ENCODE peak calls at places on chromosomes 11 and 22, in seven cellular contexts. J is tibial nerve; S is effector memory CD4-positive, alpha-beta T cell; A is fibroblast of lung; M is CD8-positive, alpha-beta T cell; W is naive thymus-derived CD4-positive, alpha-beta T cell; L is HAP-1. I is an unnamed sample.

GRCh38 chr22:30488121-30488520 is 16.3 kb upstream of the SEC14L3 start:
- DNase-seq in J (no peak), S (no peak), A (no peak), M (no peak), W (no peak), L (no peak), I (no peak)

GRCh38 chr22:49362393-49362792 is 465.3 kb downstream of the BRD1 start:
- DNase-seq in J (no peak), S (no peak), A (no peak), M (no peak), W (no peak), L (no peak), I (no peak)

GRCh38 chr11:61969391-61969758 is 1.9 kb upstream of the FTH1 start:
- DNase-seq in J (no peak), S (no peak), A (no peak), M (no peak), W (no peak), L (no peak), I (no peak)

GRCh38 chr22:50601669-50602337 is 1.2 kb downstream of the MAPK8IP2 start:
- DNase-seq in J (no peak), S (no peak), A (no peak), M (peak; percentile 2), W (no peak), L (peak; percentile 4), I (no peak)

GRCh38 chr22:39947488-39948216 is 12.5 kb upstream of the TMA7B start:
- DNase-seq in J (no peak), S (no peak), A (no peak), M (no peak), W (no peak), L (no peak), I (no peak)

GRCh38 chr22:46052801-46053562 is 76.0 kb upstream of the WNT7B start:
- DNase-seq in J (peak; percentile 20), S (no peak), A (peak; percentile 51), M (no peak), W (no peak), L (no peak), I (no peak)

GRCh38 chr11:117731689-117732290 is 65.2 kb downstream of the DSCAML1 start:
- DNase-seq in J (no peak), S (no peak), A (no peak), M (no peak), W (no peak), L (no peak), I (no peak)

GRCh38 chr11:8271106-8271886 is 7.6 kb upstream of the LMO1 start:
- DNase-seq in J (no peak), S (no peak), A (no peak), M (no peak), W (no peak), L (no peak), I (no peak)

GRCh38 chr11:59560290-59560701 is 49.0 kb downstream of the OR4D9 start:
- DNase-seq in J (peak; percentile 51), S (peak; percentile 66), A (peak; percentile 76), M (peak; percentile 65), W (peak; percentile 81), L (peak; percentile 87), I (peak; percentile 86)

GRCh38 chr11:67486481-67487195 is 3.8 kb downstream of the AIP start:
- DNase-seq in J (no peak), S (no peak), A (no peak), M (peak; percentile 21), W (no peak), L (no peak), I (no peak)

GRCh38 chr22:45579806-45580702 is 77.4 kb downstream of the FBLN1 start:
- DNase-seq in J (no peak), S (no peak), A (no peak), M (no peak), W (no peak), L (no peak), I (no peak)

GRCh38 chr11:91800208-91800914 is 424.3 kb upstream of the FAT3 start:
- DNase-seq in J (no peak), S (no peak), A (no peak), M (no peak), W (no peak), L (no peak), I (no peak)

GRCh38 chr11:115501895-115502589 is 2.2 kb downstream of the CADM1 start:
- DNase-seq in J (no peak), S (no peak), A (peak; percentile 53), M (no peak), W (no peak), L (peak; percentile 18), I (no peak)

GRCh38 chr11:34972892-34973291 is 56.5 kb downstream of the PDHX start:
- DNase-seq in J (no peak), S (no peak), A (peak; percentile 76), M (no peak), W (no peak), L (no peak), I (no peak)

GRCh38 chr22:19995611-19996339 is 20.8 kb downstream of the ARVCF start:
- DNase-seq in J (no peak), S (no peak), A (peak; percentile 72), M (peak; percentile 3), W (no peak), L (no peak), I (no peak)

GRCh38 chr11:29159552-29160465 is 857.0 kb downstream of the KCNA4 start:
- DNase-seq in J (no peak), S (no peak), A (peak; percentile 68), M (no peak), W (no peak), L (peak; percentile 54), I (peak; percentile 42)

GRCh38 chr11:20342347-20343279 is 20.9 kb upstream of the HTATIP2 start:
- DNase-seq in J (no peak), S (no peak), A (no peak), M (no peak), W (no peak), L (peak; percentile 52), I (peak; percentile 61)

GRCh38 chr11:2517386-2518064 is 72.7 kb downstream of the KCNQ1 start:
- DNase-seq in J (peak; percentile 3), S (no peak), A (no peak), M (no peak), W (no peak), L (no peak), I (no peak)

GRCh38 chr11:15199693-15200092 is 85.0 kb downstream of the INSC start:
- DNase-seq in J (no peak), S (no peak), A (peak; percentile 68), M (no peak), W (no peak), L (no peak), I (no peak)

GRCh38 chr11:67024966-67025365 is 2.0 kb downstream of the SYT12 start:
- DNase-seq in J (no peak), S (no peak), A (peak; percentile 9), M (no peak), W (no peak), L (no peak), I (no peak)

GRCh38 chr11:125941606-125942275 is 4.1 kb upstream of the VSIG10L2 start:
- DNase-seq in J (no peak), S (no peak), A (peak; percentile 10), M (no peak), W (no peak), L (peak; percentile 83), I (peak; percentile 51)

GRCh38 chr22:19121631-19122142 is 525 bp downstream of the DGCR2 start:
- DNase-seq in J (peak; percentile 26), S (no peak), A (peak; percentile 44), M (no peak), W (peak; percentile 27), L (peak; percentile 51), I (no peak)

GRCh38 chr22:19959043-19959586 is 17.5 kb upstream of the TXNRD2 start:
- DNase-seq in J (peak; percentile 76), S (no peak), A (peak; percentile 76), M (no peak), W (no peak), L (peak; percentile 94), I (peak; percentile 78)

GRCh38 chr22:19559324-19559811 is 35.2 kb upstream of the CLDN5 start:
- DNase-seq in J (no peak), S (no peak), A (no peak), M (no peak), W (no peak), L (no peak), I (no peak)

GRCh38 chr11:72475359-72475758 is 41.0 kb upstream of the CLPB start:
- DNase-seq in J (no peak), S (no peak), A (no peak), M (no peak), W (no peak), L (no peak), I (no peak)

GRCh38 chr11:46390331-46391171 is 1.0 kb downstream of the CHRM4 start:
- DNase-seq in J (no peak), S (no peak), A (no peak), M (no peak), W (no peak), L (peak; percentile 14), I (no peak)

GRCh38 chr22:24183321-24184031 is 2.2 kb downstream of the SUSD2 start:
- DNase-seq in J (no peak), S (no peak), A (no peak), M (no peak), W (no peak), L (no peak), I (no peak)
- H3K4me3 ChIP-seq in J (no peak overlapping the region), S (no peak overlapping the region), A (no peak overlapping the region), M (no peak overlapping the region), W (no peak overlapping the region), L (no peak overlapping the region), I (no peak overlapping the region)

DNA sequence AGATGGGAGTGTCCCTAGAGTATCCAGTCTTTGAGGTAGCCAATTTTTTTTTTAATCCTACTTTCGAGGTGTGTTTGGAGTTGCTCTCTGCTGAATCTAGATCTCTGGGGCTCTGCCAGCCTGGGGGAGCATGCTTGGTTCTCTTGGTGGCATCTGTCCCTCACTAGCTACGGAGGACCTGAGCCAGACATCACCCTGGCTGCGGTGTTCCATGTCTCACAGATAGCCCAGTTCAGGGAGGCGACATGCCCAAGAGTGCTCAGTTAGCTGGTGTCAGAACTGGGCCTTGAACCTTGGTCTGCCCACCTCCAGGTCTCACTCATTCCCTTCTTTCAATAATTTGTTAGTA is 502 bp downstream of the HMOX1 start:
- DNase-seq in J (no peak), S (no peak), A (no peak), M (no peak), W (no peak), L (peak; percentile 16), I (no peak)
- H3K4me1 ChIP-seq in J (peaks cover 47% of the 10 kb centered on the region), S (peaks cover 12% of the 10 kb centered on the region), A (peaks cover 15% of the 10 kb centered on the region), M (peaks cover 20% of the 10 kb centered on the region), W (peaks cover 4% of the 10 kb centered on the region), L (peaks cover 40% of the 10 kb centered on the region), I (peaks cover 8% of the 10 kb centered on the region)

DNA sequence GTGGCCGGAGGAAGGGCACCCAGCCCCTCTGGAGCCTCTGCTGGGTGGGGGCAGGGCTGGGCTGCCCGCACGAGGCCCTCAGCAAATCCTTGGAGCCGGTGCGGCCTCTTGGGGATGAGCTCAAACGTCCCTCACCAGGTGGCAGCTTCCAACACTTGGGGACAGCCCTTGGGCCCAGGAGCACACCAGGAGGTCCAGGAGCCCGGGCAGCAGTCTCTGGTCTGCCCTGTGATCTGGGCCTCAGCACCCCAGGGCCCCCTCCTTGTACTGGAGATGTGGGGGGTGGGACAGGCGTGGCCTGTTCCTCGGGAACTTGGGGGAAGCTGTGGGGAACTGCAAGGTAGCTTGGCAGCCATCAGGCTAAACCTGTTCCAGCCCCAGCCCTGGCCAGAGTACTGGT is 40.0 kb downstream of the MOB2 start:
- DNase-seq in J (no peak), S (no peak), A (no peak), M (no peak), W (no peak), L (no peak), I (no peak)
- H3K4me3 ChIP-seq in J (no peak overlapping the region), S (no peak overlapping the region), A (no peak overlapping the region), M (no peak overlapping the region), W (no peak overlapping the region), L (no peak overlapping the region), I (no peak overlapping the region)

GRCh38 chr11:44356351-44356750 is 46.4 kb upstream of the ALX4 start:
- DNase-seq in J (no peak), S (no peak), A (no peak), M (no peak), W (no peak), L (no peak), I (no peak)
- H3K4me1 ChIP-seq in J (no peaks in the 10 kb centered on the region), S (no peaks in the 10 kb centered on the region), A (no peaks in the 10 kb centered on the region), M (no peaks in the 10 kb centered on the region), W (no peaks in the 10 kb centered on the region), L (no peaks in the 10 kb centered on the region), I (peaks cover 5% of the 10 kb centered on the region)